ENCODE peak calls at places on chromosome X, in ten cellular contexts. T is hepatic stellate cell; F is RKO; A is glutamatergic neuron; K is AG10803; B is T-helper 9 cell; W is activated T-cell treated with anti-CD3 and anti-CD28 coated beads, Interleukin-2, amount 50 U/mL, for 1 hour; N is CD4-positive, alpha-beta T cell; G is EH; Y is brain pericyte. I is an unnamed sample.

GRCh38 chrX:40749874-40750273 is 14.5 kb upstream of the MED14 start:
- DNase-seq in T (no peak), F (no peak), A (no peak), K (no peak), B (no peak), W (no peak), N (no peak), G (no peak), Y (no peak), I (no peak)

GRCh38 chrX:53440631-53441517 is 6.7 kb upstream of the HSD17B10 start:
- DNase-seq in T (peak; percentile 53), F (peak; percentile 81), A (peak; percentile 42), K (peak; percentile 53), B (no peak), W (peak; percentile 36), N (peak; percentile 6), G (peak; percentile 53), Y (no peak), I (peak; percentile 63)

GRCh38 chrX:106684207-106684606 is 42.3 kb upstream of the RNF128 start:
- DNase-seq in T (no peak), F (no peak), A (no peak), K (no peak), B (no peak), W (no peak), N (no peak), G (no peak), Y (no peak), I (no peak)

GRCh38 chrX:11416600-11416999 is 123.4 kb downstream of the AMELX start:
- DNase-seq in T (no peak), F (no peak), A (no peak), K (no peak), B (no peak), W (no peak), N (no peak), G (no peak), Y (no peak), I (no peak)

GRCh38 chrX:72316408-72317079 is 10.8 kb upstream of the CITED1 start:
- DNase-seq in T (no peak), F (no peak), A (no peak), K (no peak), B (no peak), W (no peak), N (no peak), G (no peak), Y (no peak), I (no peak)

GRCh38 chrX:141989134-141989533 is 85.4 kb downstream of the MAGEC1 start:
- DNase-seq in T (no peak), F (no peak), A (no peak), K (no peak), B (no peak), W (no peak), N (no peak), G (peak; percentile 66), Y (no peak), I (peak; percentile 1)

GRCh38 chrX:118975831-118976598 is 1.6 kb downstream of the LONRF3 start:
- DNase-seq in T (no peak), F (peak; percentile 83), A (peak; percentile 34), K (peak; percentile 15), B (peak; percentile 57), W (peak; percentile 74), N (peak; percentile 71), G (peak; percentile 32), Y (no peak), I (peak; percentile 3)

GRCh38 chrX:23819385-23820234 is 36.6 kb downstream of the SAT1 start:
- DNase-seq in T (no peak), F (no peak), A (no peak), K (peak; percentile 29), B (no peak), W (no peak), N (no peak), G (peak; percentile 34), Y (no peak), I (no peak)

GRCh38 chrX:7921750-7922149 is 5.5 kb downstream of the PNPLA4 start:
- DNase-seq in T (no peak), F (no peak), A (no peak), K (no peak), B (no peak), W (no peak), N (no peak), G (no peak), Y (no peak), I (no peak)

GRCh38 chrX:10628906-10629305 is 8.5 kb upstream of the MID1 start:
- DNase-seq in T (no peak), F (no peak), A (no peak), K (no peak), B (no peak), W (no peak), N (no peak), G (no peak), Y (no peak), I (no peak)

GRCh38 chrX:65601530-65602281 is 65.7 kb upstream of the MSN start:
- DNase-seq in T (peak; percentile 54), F (no peak), A (no peak), K (peak; percentile 88), B (peak; percentile 26), W (peak; percentile 53), N (peak; percentile 42), G (peak; percentile 92), Y (peak; percentile 34), I (peak; percentile 84)

GRCh38 chrX:10722804-10723364 is 102.5 kb upstream of the MID1 start:
- DNase-seq in T (peak; percentile 46), F (peak; percentile 43), A (peak; percentile 48), K (peak; percentile 82), B (peak; percentile 11), W (no peak), N (no peak), G (peak; percentile 58), Y (no peak), I (peak; percentile 81)

GRCh38 chrX:37320541-37321203 is 28.5 kb upstream of the PRRG1 start:
- DNase-seq in T (no peak), F (no peak), A (no peak), K (no peak), B (no peak), W (no peak), N (no peak), G (no peak), Y (no peak), I (no peak)

GRCh38 chrX:150329282-150329681 is 33.8 kb upstream of the MAMLD1 start:
- DNase-seq in T (no peak), F (no peak), A (no peak), K (no peak), B (no peak), W (no peak), N (no peak), G (no peak), Y (no peak), I (no peak)

GRCh38 chrX:136063340-136064079 is 78.3 kb downstream of the SLC9A6 start:
- DNase-seq in T (no peak), F (no peak), A (no peak), K (no peak), B (no peak), W (no peak), N (no peak), G (peak; percentile 30), Y (no peak), I (peak; percentile 54)

GRCh38 chrX:14922437-14922836 is 49.2 kb downstream of the MOSPD2 start:
- DNase-seq in T (peak; percentile 33), F (peak; percentile 63), A (no peak), K (peak; percentile 90), B (no peak), W (no peak), N (no peak), G (peak; percentile 93), Y (no peak), I (peak; percentile 47)

GRCh38 chrX:70613295-70613694 is 168.7 kb downstream of the DLG3 start:
- DNase-seq in T (peak; percentile 5), F (no peak), A (no peak), K (peak; percentile 28), B (no peak), W (no peak), N (no peak), G (peak; percentile 60), Y (no peak), I (no peak)

GRCh38 chrX:118723376-118723775 is 4.0 kb upstream of the IL13RA1 start:
- DNase-seq in T (no peak), F (no peak), A (no peak), K (no peak), B (no peak), W (no peak), N (no peak), G (no peak), Y (no peak), I (no peak)

GRCh38 chrX:85020216-85020615 is 16.5 kb downstream of the APOOL start:
- DNase-seq in T (no peak), F (no peak), A (no peak), K (no peak), B (no peak), W (no peak), N (no peak), G (no peak), Y (no peak), I (no peak)

GRCh38 chrX:136627381-136627780 is 20.6 kb upstream of the CD40LG start:
- DNase-seq in T (no peak), F (no peak), A (no peak), K (no peak), B (no peak), W (no peak), N (no peak), G (no peak), Y (no peak), I (no peak)

GRCh38 chrX:12548341-12548740 is 242.9 kb upstream of the PRPS2 start:
- DNase-seq in T (no peak), F (no peak), A (no peak), K (no peak), B (no peak), W (no peak), N (no peak), G (no peak), Y (no peak), I (no peak)

GRCh38 chrX:48834383-48834709 is 1.1 kb downstream of the PCSK1N start:
- DNase-seq in T (no peak), F (no peak), A (no peak), K (no peak), B (no peak), W (no peak), N (no peak), G (no peak), Y (no peak), I (no peak)

GRCh38 chrX:19888419-19888879 is 1.0 kb upstream of the SH3KBP1 start:
- DNase-seq in T (peak; percentile 64), F (peak; percentile 80), A (no peak), K (peak; percentile 82), B (no peak), W (no peak), N (peak; percentile 12), G (peak; percentile 80), Y (no peak), I (peak; percentile 66)

GRCh38 chrX:2401590-2402360 is 99.0 kb downstream of the DHRSX start:
- DNase-seq in T (no peak), F (no peak), A (no peak), K (peak; percentile 59), B (no peak), W (no peak), N (no peak), G (peak; percentile 55), Y (peak; percentile 50), I (peak; percentile 56)

GRCh38 chrX:84168095-84168494 is 19.9 kb downstream of the RPS6KA6 start:
- DNase-seq in T (no peak), F (peak; percentile 1), A (no peak), K (peak; percentile 24), B (no peak), W (no peak), N (no peak), G (peak; percentile 61), Y (no peak), I (no peak)

GRCh38 chrX:115642304-115642703 is 81.3 kb downstream of the PLS3 start:
- DNase-seq in T (no peak), F (no peak), A (no peak), K (no peak), B (no peak), W (no peak), N (no peak), G (no peak), Y (no peak), I (no peak)

GRCh38 chrX:69021095-69021494 is 144.2 kb downstream of the PJA1 start:
- DNase-seq in T (no peak), F (no peak), A (no peak), K (no peak), B (no peak), W (no peak), N (no peak), G (no peak), Y (no peak), I (no peak)

GRCh38 chrX:47507204-47507878 is 24.3 kb upstream of the ZNF41 start:
- DNase-seq in T (no peak), F (no peak), A (no peak), K (no peak), B (no peak), W (no peak), N (no peak), G (no peak), Y (no peak), I (no peak)